ENCODE peak calls at places on chromosomes 11 and 22, in seven cellular contexts. X is GM23248; T is CD4-positive, CD25-positive, alpha-beta regulatory T cell; F is PC-3; H is stimulated activated CD4-positive, alpha-beta T cell treated with anti-CD3 and anti-CD28 coated beads, Interleukin-15, amount 100 ng/mL, for 24 hours; K is stimulated activated CD8-positive, alpha-beta memory T cell treated with anti-CD3 and anti-CD28 coated beads, Interleukin-15, amount 100 ng/mL, for 1 hour; N is NCI-H524. G is an unnamed sample.
A peak's percentile ranks its signal among the peaks of the same experiment; 100 is the strongest.

GRCh38 chr11:1832181-1832988 is 2.4 kb upstream of the SYT8 start:
- DNase-seq in X (peak; percentile 28), T (peak; percentile 31), F (peak; percentile 41), H (peak; percentile 73), K (peak; percentile 48), N (peak; percentile 33), G (peak; percentile 53)

GRCh38 chr22:40966683-40967082 is 15.5 kb downstream of the RBX1 start:
- DNase-seq in X (no peak), T (peak; percentile 13), F (no peak), H (no peak), K (no peak), N (no peak), G (no peak)

GRCh38 chr11:18757742-18758294 is 31.8 kb upstream of the IGSF22 start:
- DNase-seq in X (no peak), T (no peak), F (no peak), H (no peak), K (no peak), N (no peak), G (no peak)

GRCh38 chr11:58914821-58915543 is 24.3 kb upstream of the GLYATL1 start:
- DNase-seq in X (peak; percentile 29), T (no peak), F (peak; percentile 15), H (no peak), K (no peak), N (no peak), G (no peak)

GRCh38 chr11:97487387-97487786 is 1097.6 kb downstream of the JRKL start:
- DNase-seq in X (no peak), T (no peak), F (no peak), H (no peak), K (no peak), N (no peak), G (no peak)

GRCh38 chr22:27745154-27745553 is 56.4 kb downstream of the MN1 start:
- DNase-seq in X (no peak), T (no peak), F (no peak), H (no peak), K (no peak), N (no peak), G (no peak)

GRCh38 chr22:24118689-24119384 is 62.5 kb upstream of the SUSD2 start:
- DNase-seq in X (no peak), T (no peak), F (no peak), H (no peak), K (no peak), N (no peak), G (no peak)

GRCh38 chr11:130464289-130464812 is 15.9 kb downstream of the ADAMTS15 start:
- DNase-seq in X (no peak), T (no peak), F (no peak), H (no peak), K (no peak), N (no peak), G (no peak)

GRCh38 chr22:44003016-44003775 is 20.9 kb upstream of the PARVB start:
- DNase-seq in X (no peak), T (no peak), F (no peak), H (no peak), K (no peak), N (no peak), G (no peak)

GRCh38 chr11:86064236-86064803 is 4.6 kb downstream of the PICALM start:
- DNase-seq in X (peak; percentile 72), T (no peak), F (peak; percentile 35), H (no peak), K (no peak), N (peak; percentile 37), G (no peak)

GRCh38 chr11:12074529-12075195 is 35.7 kb upstream of the MICAL2 start:
- DNase-seq in X (no peak), T (no peak), F (no peak), H (no peak), K (no peak), N (no peak), G (no peak)

GRCh38 chr11:57133616-57134015 is 48.1 kb upstream of the LRRC55 start:
- DNase-seq in X (no peak), T (no peak), F (no peak), H (no peak), K (no peak), N (no peak), G (no peak)

GRCh38 chr22:29251981-29252978 is 15.5 kb downstream of the RHBDD3 start:
- DNase-seq in X (no peak), T (no peak), F (no peak), H (no peak), K (no peak), N (peak; percentile 16), G (no peak)

GRCh38 chr11:62233730-62234129 is 8.3 kb upstream of the SCGB1D2 start:
- DNase-seq in X (no peak), T (peak; percentile 12), F (peak; percentile 37), H (no peak), K (no peak), N (no peak), G (no peak)

GRCh38 chr11:1129666-1130160 is 28.0 kb upstream of the MUC5AC start:
- DNase-seq in X (no peak), T (no peak), F (no peak), H (no peak), K (no peak), N (no peak), G (no peak)

GRCh38 chr11:34160049-34160721 is 54.8 kb downstream of the NAT10 start:
- DNase-seq in X (no peak), T (no peak), F (no peak), H (no peak), K (no peak), N (no peak), G (no peak)

GRCh38 chr11:19642185-19642591 is 70.4 kb upstream of the NAV2 start:
- DNase-seq in X (peak; percentile 72), T (no peak), F (no peak), H (no peak), K (no peak), N (no peak), G (no peak)

GRCh38 chr22:41481131-41481830 is 12.4 kb downstream of the ACO2 start:
- DNase-seq in X (peak; percentile 58), T (no peak), F (peak; percentile 46), H (no peak), K (no peak), N (no peak), G (no peak)

GRCh38 chr11:87597696-87598095 is 560.0 kb downstream of the TMEM135 start:
- DNase-seq in X (no peak), T (no peak), F (no peak), H (no peak), K (no peak), N (peak; percentile 68), G (no peak)

GRCh38 chr11:65992056-65992455 is 9.9 kb downstream of the EIF1AD start:
- DNase-seq in X (no peak), T (no peak), F (no peak), H (no peak), K (no peak), N (peak; percentile 59), G (no peak)

GRCh38 chr11:110971110-110971509 is 258.9 kb upstream of the ARHGAP20 start:
- DNase-seq in X (peak; percentile 76), T (no peak), F (peak; percentile 16), H (no peak), K (no peak), N (no peak), G (no peak)

GRCh38 chr11:102447193-102447592 is 5.4 kb downstream of the TMEM123 start:
- DNase-seq in X (no peak), T (peak; percentile 69), F (no peak), H (no peak), K (no peak), N (no peak), G (no peak)

GRCh38 chr22:41842996-41843970 is 10.4 kb downstream of the SREBF2 start:
- DNase-seq in X (no peak), T (peak; percentile 62), F (peak; percentile 39), H (peak; percentile 36), K (no peak), N (no peak), G (no peak)

GRCh38 chr11:12889243-12889642 is 119.9 kb upstream of the RASSF10 start:
- DNase-seq in X (peak; percentile 94), T (no peak), F (no peak), H (no peak), K (no peak), N (no peak), G (no peak)

GRCh38 chr11:64081663-64082442 is 46.1 kb downstream of the FLRT1 start:
- DNase-seq in X (no peak), T (no peak), F (no peak), H (no peak), K (no peak), N (no peak), G (no peak)

GRCh38 chr11:69044111-69045013 is 4.4 kb upstream of the TPCN2 start:
- DNase-seq in X (peak; percentile 89), T (peak; percentile 18), F (peak; percentile 86), H (peak; percentile 40), K (no peak), N (peak; percentile 93), G (no peak)

GRCh38 chr11:120712862-120713770 is 201.6 kb downstream of the GRIK4 start:
- DNase-seq in X (no peak), T (no peak), F (no peak), H (no peak), K (no peak), N (no peak), G (no peak)

GRCh38 chr22:38733329-38734202 is 22.2 kb downstream of the SUN2 start:
- DNase-seq in X (peak; percentile 48), T (peak; percentile 65), F (peak; percentile 29), H (peak; percentile 60), K (peak; percentile 29), N (peak; percentile 88), G (peak; percentile 29)

GRCh38 chr11:17280494-17281127 is 4.1 kb downstream of the NUCB2 start:
- DNase-seq in X (no peak), T (no peak), F (no peak), H (no peak), K (no peak), N (no peak), G (no peak)

GRCh38 chr22:41344189-41344788 is 37.5 kb upstream of the TEF start:
- DNase-seq in X (no peak), T (no peak), F (no peak), H (no peak), K (no peak), N (no peak), G (no peak)

G was measured in central memory CD4-positive, alpha-beta T cell.